ENCODE peak calls at places on chromosomes 11 and 22, in eight cellular contexts. K is CD8-positive, alpha-beta T cell; I is fibroblast of lung; P is mucosa of descending colon; U is pancreas; M is BE2C; T is Peyer's patch; S is GM23248. Y is an unnamed sample.

GRCh38 chr11:57269580-57270021 is 32.6 kb upstream of the APLNR start:
- DNase-seq in U (no peak), T (peak; percentile 50), M (no peak), P (peak; percentile 27), K (no peak), S (no peak), I (no peak), Y (no peak)

GRCh38 chr22:27107824-27108223 is 450.4 kb downstream of the MIAT start:
- DNase-seq in I (peak; percentile 54), T (peak; percentile 79), M (peak; percentile 91), P (peak; percentile 37), S (peak; percentile 91), K (no peak), U (peak; percentile 75), Y (peak; percentile 84)

GRCh38 chr11:70402685-70403084 is 4.4 kb downstream of the CTTN start:
- DNase-seq in K (no peak), S (no peak), T (no peak), P (no peak), I (no peak), M (no peak), U (no peak), Y (no peak)

GRCh38 chr11:94880216-94880615 is 93.1 kb downstream of the CWC15 start:
- DNase-seq in P (no peak), U (no peak), T (no peak), S (peak; percentile 42), K (no peak), I (no peak), M (no peak), Y (no peak)

GRCh38 chr22:26316732-26317131 is 112.3 kb upstream of the ASPHD2 start:
- DNase-seq in K (no peak), U (no peak), S (no peak), T (no peak), I (no peak), M (no peak), P (no peak), Y (no peak)

GRCh38 chr11:128890543-128891409 is at the start of gene KCNJ5:
- DNase-seq in I (no peak), M (peak; percentile 28), S (peak; percentile 70), T (peak; percentile 65), U (peak; percentile 89), P (peak; percentile 23), K (no peak), Y (peak; percentile 34)

GRCh38 chr11:2698386-2699184 is 1.2 kb downstream of the KCNQ1OT1 start:
- DNase-seq in U (peak; percentile 1), M (no peak), I (no peak), P (no peak), T (peak; percentile 42), S (peak; percentile 58), K (no peak), Y (no peak)

GRCh38 chr11:8102965-8103364 is 22.0 kb downstream of the TUB start:
- DNase-seq in K (no peak), I (no peak), M (no peak), S (no peak), T (no peak), P (no peak), U (no peak), Y (no peak)

GRCh38 chr11:106540001-106540400 is 462.5 kb downstream of the AASDHPPT start:
- DNase-seq in U (no peak), I (no peak), S (no peak), P (no peak), T (no peak), K (no peak), M (no peak), Y (no peak)

GRCh38 chr22:20290578-20291248 is 22.6 kb upstream of the RTN4R start:
- DNase-seq in I (no peak), T (no peak), S (no peak), M (no peak), K (no peak), U (peak; percentile 66), P (no peak), Y (no peak)

GRCh38 chr11:62133328-62134065 is 9.7 kb downstream of the INCENP start:
- DNase-seq in M (no peak), U (no peak), T (no peak), S (no peak), I (no peak), P (no peak), K (no peak), Y (no peak)

GRCh38 chr11:34174411-34175041 is 69.1 kb downstream of the NAT10 start:
- DNase-seq in P (peak; percentile 93), S (peak; percentile 91), I (peak; percentile 65), K (peak; percentile 79), T (peak; percentile 89), U (peak; percentile 92), M (peak; percentile 78), Y (peak; percentile 76)

GRCh38 chr11:19595499-19595839 is 117.2 kb upstream of the NAV2 start:
- DNase-seq in U (no peak), T (no peak), K (no peak), I (no peak), S (no peak), M (no peak), P (no peak), Y (peak; percentile 69)

GRCh38 chr11:31874631-31875191 is 63.6 kb upstream of the PAX6 start:
- DNase-seq in S (peak; percentile 6), T (no peak), K (no peak), I (no peak), M (no peak), P (no peak), U (no peak), Y (no peak)

GRCh38 chr11:68370211-68371111 is 58.1 kb downstream of the LRP5 start:
- DNase-seq in U (peak; percentile 58), I (no peak), T (no peak), P (no peak), M (peak; percentile 80), K (no peak), S (peak; percentile 32), Y (no peak)

GRCh38 chr11:9982796-9983579 is 311.0 kb downstream of the SBF2 start:
- DNase-seq in T (no peak), M (peak; percentile 39), I (peak; percentile 25), P (peak; percentile 37), U (no peak), S (no peak), K (no peak), Y (peak; percentile 38)

GRCh38 chr11:30863177-30863576 is 277.0 kb upstream of the MPPED2 start:
- DNase-seq in U (no peak), M (no peak), I (no peak), T (no peak), P (no peak), K (no peak), S (no peak), Y (no peak)

GRCh38 chr11:67202045-67202444 is 64.2 kb upstream of the GRK2 start:
- DNase-seq in I (no peak), S (no peak), P (no peak), M (no peak), K (no peak), T (no peak), U (no peak), Y (no peak)

GRCh38 chr11:67194096-67194495 is 72.2 kb upstream of the GRK2 start:
- DNase-seq in I (no peak), U (no peak), S (no peak), T (no peak), P (no peak), M (no peak), K (no peak), Y (no peak)

GRCh38 chr11:67199751-67200150 is 66.5 kb upstream of the GRK2 start:
- DNase-seq in K (no peak), P (no peak), I (no peak), M (no peak), T (no peak), U (no peak), S (no peak), Y (no peak)

GRCh38 chr11:67195971-67196418 is 70.3 kb upstream of the GRK2 start:
- DNase-seq in K (no peak), M (no peak), T (peak; percentile 52), I (peak; percentile 69), S (peak; percentile 89), P (peak; percentile 10), U (no peak), Y (no peak)

DNA sequence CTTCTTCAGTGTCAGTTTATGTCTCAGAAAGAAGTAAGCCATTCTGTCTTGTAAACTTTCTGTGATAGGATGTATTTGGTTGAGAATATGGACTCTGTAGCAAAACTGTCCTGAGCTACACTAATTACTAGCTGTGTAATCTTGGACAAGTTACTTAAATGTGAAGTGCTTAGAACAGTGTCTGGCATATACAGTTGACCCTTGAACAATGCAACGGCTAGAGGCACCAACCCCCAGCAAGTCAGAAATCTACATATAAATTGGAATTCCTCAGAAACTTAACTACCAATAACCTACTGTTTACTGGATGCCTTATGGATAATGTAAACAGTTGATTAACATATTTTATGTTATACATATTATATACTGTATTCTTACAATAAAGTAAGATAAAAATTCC is 68.7 kb upstream of the GRK2 start:
- DNase-seq in M (no peak), T (no peak), P (no peak), U (no peak), S (no peak), K (no peak), I (no peak), Y (no peak)
- H3K36me3 ChIP-seq in M (peaks cover 49% of the 10 kb centered on the region), T (peaks cover 35% of the 10 kb centered on the region), P (no peaks in the 10 kb centered on the region), U (no peaks in the 10 kb centered on the region), S (peaks cover 15% of the 10 kb centered on the region), K (no peaks in the 10 kb centered on the region), I (peaks cover 9% of the 10 kb centered on the region), Y (peaks cover 31% of the 10 kb centered on the region)

GRCh38 chr11:65433657-65434056 is 11.1 kb downstream of the NEAT1 start:
- DNase-seq in I (no peak), U (no peak), P (no peak), T (peak; percentile 33), S (no peak), K (no peak), M (no peak), Y (no peak)
- H3K36me3 ChIP-seq in I (peaks cover 25% of the 10 kb centered on the region), U (peaks cover 25% of the 10 kb centered on the region), P (no peaks in the 10 kb centered on the region), T (peaks cover 46% of the 10 kb centered on the region), S (peaks cover 57% of the 10 kb centered on the region), K (peaks cover 12% of the 10 kb centered on the region), M (peaks cover 30% of the 10 kb centered on the region), Y (peaks cover 67% of the 10 kb centered on the region)

DNA sequence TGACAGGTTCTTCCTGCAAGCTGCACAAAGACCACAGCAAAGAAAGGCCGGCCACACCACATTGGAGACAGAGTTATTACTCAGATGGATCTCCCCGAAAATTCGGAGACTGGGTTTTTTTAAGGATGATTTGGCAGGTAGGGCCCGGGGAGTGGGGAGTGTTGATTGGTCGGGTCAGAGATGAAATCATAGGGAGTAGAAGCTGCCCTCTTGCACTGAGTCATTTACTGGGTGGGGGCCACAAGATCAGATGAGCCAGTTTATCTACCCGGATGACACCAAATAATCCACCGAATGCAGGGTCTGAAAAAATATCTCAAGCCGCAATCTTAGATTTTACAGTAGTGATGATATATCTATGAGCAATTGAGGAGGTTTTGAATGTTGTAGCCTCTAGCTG is 401.8 kb upstream of the FAT3 start:
- DNase-seq in M (no peak), T (no peak), U (no peak), K (no peak), I (no peak), P (no peak), S (no peak), Y (no peak)
- H3K36me3 ChIP-seq in M (no peaks in the 10 kb centered on the region), T (no peaks in the 10 kb centered on the region), U (no peaks in the 10 kb centered on the region), K (no peaks in the 10 kb centered on the region), I (no peaks in the 10 kb centered on the region), P (no peaks in the 10 kb centered on the region), S (no peaks in the 10 kb centered on the region), Y (no peaks in the 10 kb centered on the region)

DNA sequence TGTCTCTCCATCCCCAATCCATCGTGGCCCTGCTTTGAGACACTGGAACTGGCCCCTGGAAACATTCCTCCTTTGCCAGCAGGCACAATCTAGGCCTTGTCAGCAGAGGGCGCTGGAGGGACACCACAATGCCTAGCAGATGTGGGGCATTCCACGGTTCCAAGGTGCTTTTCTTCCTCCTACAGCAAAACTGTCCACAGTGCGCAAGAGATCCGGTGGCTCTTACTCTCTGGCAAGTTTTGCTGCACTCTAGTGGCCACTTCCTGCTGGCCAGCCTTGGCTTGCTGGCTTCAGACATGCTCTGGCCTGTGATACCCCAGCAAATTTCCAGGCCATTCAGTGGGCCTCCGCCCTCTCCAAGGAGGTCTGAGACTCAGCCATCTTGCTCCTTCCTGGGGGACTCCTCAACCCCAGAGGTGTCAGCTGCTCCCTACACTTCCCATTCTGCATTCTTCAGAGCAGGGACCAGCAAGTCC is 17.1 kb upstream of the RBM4B start:
- DNase-seq in S (peak; percentile 97), K (peak; percentile 80), I (peak; percentile 97), P (peak; percentile 96), M (peak; percentile 93), T (peak; percentile 91), U (peak; percentile 91), Y (peak; percentile 89)
- H3K36me3 ChIP-seq in S (no peaks in the 10 kb centered on the region), K (no peaks in the 10 kb centered on the region), I (no peaks in the 10 kb centered on the region), P (no peaks in the 10 kb centered on the region), M (peaks cover 52% of the 10 kb centered on the region), T (no peaks in the 10 kb centered on the region), U (no peaks in the 10 kb centered on the region), Y (peaks cover 6% of the 10 kb centered on the region)